ENCODE peak calls at places on chromosome 18, in ten cellular contexts. E, Q, H, Y, T, A, B, N, L and P are unnamed samples.
A peak's percentile ranks its signal among the peaks of the same experiment; 100 is the strongest.

GRCh38 chr18:21439453-21439852 is 161.1 kb downstream of the ESCO1 start:
- DNase-seq in E (no peak), Q (no peak), H (no peak), Y (no peak), T (no peak), A (no peak), B (no peak), N (no peak), L (no peak), P (no peak)

GRCh38 chr18:5449858-5450509 is 93.8 kb downstream of the EPB41L3 start:
- DNase-seq in E (no peak), Q (no peak), H (no peak), Y (no peak), T (no peak), A (no peak), B (no peak), N (no peak), L (no peak), P (no peak)

GRCh38 chr18:5452943-5453342 is 90.9 kb downstream of the EPB41L3 start:
- DNase-seq in E (no peak), Q (no peak), H (no peak), Y (no peak), T (no peak), A (no peak), B (no peak), N (no peak), L (no peak), P (no peak)

GRCh38 chr18:57150828-57151227 is 3.9 kb downstream of the BOD1L2 start:
- DNase-seq in E (no peak), Q (no peak), H (peak; percentile 31), Y (peak; percentile 61), T (no peak), A (no peak), B (no peak), N (no peak), L (peak; percentile 27), P (no peak)

GRCh38 chr18:24023185-24023814 is 8.7 kb downstream of the TTC39C start:
- DNase-seq in E (no peak), Q (no peak), H (no peak), Y (peak; percentile 86), T (no peak), A (no peak), B (no peak), N (no peak), L (no peak), P (no peak)

GRCh38 chr18:2534906-2535305 is 36.4 kb downstream of the METTL4 start:
- DNase-seq in E (no peak), Q (no peak), H (no peak), Y (no peak), T (no peak), A (no peak), B (no peak), N (no peak), L (no peak), P (no peak)

GRCh38 chr18:74506405-74507119 is 10.4 kb downstream of the CNDP2 start:
- DNase-seq in E (no peak), Q (no peak), H (no peak), Y (no peak), T (peak; percentile 7), A (no peak), B (no peak), N (no peak), L (no peak), P (no peak)

GRCh38 chr18:43049021-43049420 is 66.5 kb downstream of the RIT2 start:
- DNase-seq in E (no peak), Q (no peak), H (no peak), Y (no peak), T (no peak), A (no peak), B (peak; percentile 46), N (no peak), L (no peak), P (no peak)

GRCh38 chr18:21747764-21748693 is 7.4 kb downstream of the MIB1 start:
- DNase-seq in E (no peak), Q (no peak), H (no peak), Y (no peak), T (no peak), A (no peak), B (no peak), N (no peak), L (no peak), P (no peak)

GRCh38 chr18:73791081-73791480 is 356.6 kb downstream of the FBXO15 start:
- DNase-seq in E (no peak), Q (no peak), H (no peak), Y (no peak), T (no peak), A (no peak), B (no peak), N (no peak), L (no peak), P (no peak)

GRCh38 chr18:59681521-59682004 is 15.7 kb downstream of the CCBE1 start:
- DNase-seq in E (no peak), Q (no peak), H (no peak), Y (no peak), T (no peak), A (no peak), B (no peak), N (no peak), L (no peak), P (no peak)

GRCh38 chr18:22057908-22058527 is 111.4 kb upstream of the GATA6 start:
- DNase-seq in E (no peak), Q (peak; percentile 52), H (peak; percentile 59), Y (no peak), T (peak; percentile 45), A (no peak), B (no peak), N (no peak), L (no peak), P (no peak)

GRCh38 chr18:34322365-34323289 is 97.9 kb upstream of the NOL4 start:
- DNase-seq in E (peak; percentile 24), Q (peak; percentile 67), H (peak; percentile 50), Y (peak; percentile 89), T (peak; percentile 59), A (no peak), B (peak; percentile 26), N (peak; percentile 18), L (peak; percentile 71), P (no peak)

GRCh38 chr18:59220164-59220783 is 316 bp downstream of the GRP start:
- DNase-seq in E (no peak), Q (no peak), H (no peak), Y (peak; percentile 68), T (no peak), A (no peak), B (no peak), N (no peak), L (no peak), P (no peak)

DNA sequence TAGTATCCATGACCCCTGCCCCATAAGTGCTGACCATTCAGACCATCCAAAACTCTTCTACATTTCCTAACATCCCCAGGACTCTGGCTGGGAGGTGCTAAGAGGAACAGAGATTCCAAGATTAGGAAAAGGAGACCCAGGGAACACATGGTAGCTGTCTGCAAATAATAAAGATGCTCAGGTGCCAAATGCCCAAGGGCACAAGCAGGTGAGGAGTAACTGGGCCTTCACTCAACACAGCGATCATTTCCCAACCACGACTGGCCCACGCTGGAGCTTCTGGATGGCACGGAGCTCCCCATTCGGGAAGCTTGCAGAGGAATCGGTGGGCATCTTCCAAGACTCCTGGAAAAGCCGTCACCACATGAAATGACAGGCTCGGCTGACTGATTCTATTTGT is 255.9 kb upstream of the SMIM21 start:
- DNase-seq in E (no peak), Q (no peak), H (no peak), Y (no peak), T (no peak), A (no peak), B (no peak), N (no peak), L (no peak), P (no peak)
- H3K27me3 ChIP-seq in E (no peaks in the 10 kb centered on the region), Q (no peaks in the 10 kb centered on the region), H (no peaks in the 10 kb centered on the region), Y (no peaks in the 10 kb centered on the region), T (no peaks in the 10 kb centered on the region), A (no peaks in the 10 kb centered on the region), B (no peaks in the 10 kb centered on the region), N (no peaks in the 10 kb centered on the region), L (no peaks in the 10 kb centered on the region), P (no peaks in the 10 kb centered on the region)

GRCh38 chr18:25093131-25093530 is 258.8 kb downstream of the ZNF521 start:
- DNase-seq in E (no peak), Q (no peak), H (no peak), Y (no peak), T (no peak), A (no peak), B (no peak), N (no peak), L (no peak), P (no peak)
- H3K4me1 ChIP-seq in E (peaks cover 19% of the 10 kb centered on the region), Q (no peaks in the 10 kb centered on the region), H (no peaks in the 10 kb centered on the region), Y (no peaks in the 10 kb centered on the region), T (no peaks in the 10 kb centered on the region), A (no peaks in the 10 kb centered on the region), B (no peaks in the 10 kb centered on the region), N (no peaks in the 10 kb centered on the region), L (no peaks in the 10 kb centered on the region), P (no peaks in the 10 kb centered on the region)

GRCh38 chr18:77108001-77108692 is 24.4 kb downstream of the MBP start:
- DNase-seq in E (no peak), Q (peak; percentile 59), H (no peak), Y (no peak), T (no peak), A (no peak), B (peak; percentile 74), N (no peak), L (no peak), P (peak; percentile 75)
- H3K27me3 ChIP-seq in E (no peaks in the 10 kb centered on the region), Q (no peaks in the 10 kb centered on the region), H (no peaks in the 10 kb centered on the region), Y (no peaks in the 10 kb centered on the region), T (no peaks in the 10 kb centered on the region), A (no peaks in the 10 kb centered on the region), B (no peaks in the 10 kb centered on the region), N (no peaks in the 10 kb centered on the region), L (no peaks in the 10 kb centered on the region), P (no peaks in the 10 kb centered on the region)

GRCh38 chr18:48994926-48995835 is 44.4 kb upstream of the SMAD7 start:
- DNase-seq in E (no peak), Q (no peak), H (no peak), Y (no peak), T (no peak), A (no peak), B (no peak), N (no peak), L (no peak), P (no peak)

GRCh38 chr18:48996901-48997463 is 46.2 kb upstream of the SMAD7 start:
- DNase-seq in E (no peak), Q (no peak), H (no peak), Y (no peak), T (no peak), A (peak; percentile 17), B (no peak), N (no peak), L (no peak), P (no peak)

GRCh38 chr18:48997681-48997984 is 46.9 kb upstream of the SMAD7 start:
- DNase-seq in E (no peak), Q (no peak), H (no peak), Y (peak; percentile 56), T (no peak), A (no peak), B (no peak), N (no peak), L (no peak), P (no peak)

GRCh38 chr18:48994044-48994651 is 43.4 kb upstream of the SMAD7 start:
- DNase-seq in E (no peak), Q (no peak), H (no peak), Y (no peak), T (no peak), A (no peak), B (no peak), N (peak; percentile 55), L (no peak), P (no peak)

DNA sequence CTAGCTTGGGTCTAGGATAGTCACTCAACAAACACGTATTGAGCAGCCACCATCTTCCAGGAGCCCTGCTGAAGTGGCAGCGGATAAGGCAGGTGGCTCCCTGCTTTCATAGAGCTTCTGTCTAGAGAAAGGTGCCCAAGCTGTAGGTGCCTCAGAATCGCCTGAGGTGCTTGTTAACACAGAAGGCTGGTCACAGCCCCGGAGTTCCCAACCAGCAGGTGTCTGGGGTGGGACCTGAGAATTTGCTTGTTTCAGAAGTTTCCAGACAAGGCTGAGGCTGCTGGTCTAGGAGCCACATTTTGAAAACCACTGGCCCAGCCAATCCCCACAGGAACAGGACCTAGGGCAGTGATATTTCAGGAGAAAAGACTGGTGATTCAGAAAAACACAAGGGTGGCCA is 45.3 kb upstream of the SMAD7 start:
- DNase-seq in E (no peak), Q (no peak), H (no peak), Y (no peak), T (no peak), A (no peak), B (no peak), N (no peak), L (no peak), P (no peak)
- H3K4me1 ChIP-seq in E (peaks cover 61% of the 10 kb centered on the region), Q (peaks cover 7% of the 10 kb centered on the region), H (peaks cover 10% of the 10 kb centered on the region), Y (peaks cover 13% of the 10 kb centered on the region), T (peaks cover 24% of the 10 kb centered on the region), A (peaks cover 13% of the 10 kb centered on the region), B (peaks cover 17% of the 10 kb centered on the region), N (peaks cover 23% of the 10 kb centered on the region), L (peaks cover 15% of the 10 kb centered on the region), P (peaks cover 32% of the 10 kb centered on the region)